ENCODE peak calls at places on chromosomes 5 and 9, in ten cellular contexts. One of them, this sample, is unnamed.

GRCh38 chr9:114484854-114485443 is 20.3 kb downstream of the WHRN start:
- DNase-seq in dorsolateral prefrontal cortex: no peak
- DNase-seq in GM12865: peak
- DNase-seq in bronchial epithelial cell: peak
- DNase-seq in upper lobe of left lung: no peak
- DNase-seq in heart right ventricle: no peak
- DNase-seq in AG10803: peak
- DNase-seq in tibial artery: no peak
- DNase-seq in astrocyte of the cerebellum: no peak
- DNase-seq in transverse colon: no peak
- DNase-seq in this sample: peak

GRCh38 chr5:71938886-71939285 is 168.4 kb upstream of the MAP1B start:
- DNase-seq in dorsolateral prefrontal cortex: no peak
- DNase-seq in GM12865: no peak
- DNase-seq in bronchial epithelial cell: peak
- DNase-seq in upper lobe of left lung: peak
- DNase-seq in heart right ventricle: no peak
- DNase-seq in AG10803: no peak
- DNase-seq in tibial artery: no peak
- DNase-seq in astrocyte of the cerebellum: no peak
- DNase-seq in transverse colon: peak
- DNase-seq in this sample: no peak

GRCh38 chr5:91269198-91269597 is 113.9 kb downstream of the ARRDC3 start:
- DNase-seq in dorsolateral prefrontal cortex: no peak
- DNase-seq in GM12865: peak
- DNase-seq in bronchial epithelial cell: no peak
- DNase-seq in upper lobe of left lung: no peak
- DNase-seq in heart right ventricle: no peak
- DNase-seq in AG10803: no peak
- DNase-seq in tibial artery: no peak
- DNase-seq in astrocyte of the cerebellum: no peak
- DNase-seq in transverse colon: no peak
- DNase-seq in this sample: no peak

GRCh38 chr9:114869845-114870244 is 60.5 kb downstream of the TNFSF8 start:
- DNase-seq in dorsolateral prefrontal cortex: no peak
- DNase-seq in GM12865: no peak
- DNase-seq in bronchial epithelial cell: no peak
- DNase-seq in upper lobe of left lung: peak
- DNase-seq in heart right ventricle: no peak
- DNase-seq in AG10803: no peak
- DNase-seq in tibial artery: no peak
- DNase-seq in astrocyte of the cerebellum: no peak
- DNase-seq in transverse colon: peak
- DNase-seq in this sample: no peak

GRCh38 chr5:54727874-54728273 is 210.3 kb downstream of the SNX18 start:
- DNase-seq in dorsolateral prefrontal cortex: no peak
- DNase-seq in GM12865: no peak
- DNase-seq in bronchial epithelial cell: no peak
- DNase-seq in upper lobe of left lung: no peak
- DNase-seq in heart right ventricle: no peak
- DNase-seq in AG10803: no peak
- DNase-seq in tibial artery: no peak
- DNase-seq in astrocyte of the cerebellum: no peak
- DNase-seq in transverse colon: no peak
- DNase-seq in this sample: no peak

GRCh38 chr9:37198034-37198718 is 77.8 kb downstream of the ZCCHC7 start:
- DNase-seq in dorsolateral prefrontal cortex: no peak
- DNase-seq in GM12865: no peak
- DNase-seq in bronchial epithelial cell: no peak
- DNase-seq in upper lobe of left lung: no peak
- DNase-seq in heart right ventricle: no peak
- DNase-seq in AG10803: no peak
- DNase-seq in tibial artery: no peak
- DNase-seq in astrocyte of the cerebellum: no peak
- DNase-seq in transverse colon: no peak
- DNase-seq in this sample: no peak

GRCh38 chr5:93576015-93576414 is 5.0 kb downstream of the NR2F1-AS1 start:
- DNase-seq in dorsolateral prefrontal cortex: no peak
- DNase-seq in GM12865: no peak
- DNase-seq in bronchial epithelial cell: no peak
- DNase-seq in upper lobe of left lung: no peak
- DNase-seq in heart right ventricle: no peak
- DNase-seq in AG10803: no peak
- DNase-seq in tibial artery: no peak
- DNase-seq in astrocyte of the cerebellum: no peak
- DNase-seq in transverse colon: no peak
- DNase-seq in this sample: no peak

GRCh38 chr5:93289915-93290314 is 291.1 kb downstream of the NR2F1-AS1 start:
- DNase-seq in dorsolateral prefrontal cortex: no peak
- DNase-seq in GM12865: no peak
- DNase-seq in bronchial epithelial cell: peak
- DNase-seq in upper lobe of left lung: no peak
- DNase-seq in heart right ventricle: no peak
- DNase-seq in AG10803: no peak
- DNase-seq in tibial artery: no peak
- DNase-seq in astrocyte of the cerebellum: no peak
- DNase-seq in transverse colon: no peak
- DNase-seq in this sample: no peak

GRCh38 chr9:125422853-125423252 is 161.2 kb downstream of the GAPVD1 start:
- DNase-seq in dorsolateral prefrontal cortex: no peak
- DNase-seq in GM12865: no peak
- DNase-seq in bronchial epithelial cell: no peak
- DNase-seq in upper lobe of left lung: no peak
- DNase-seq in heart right ventricle: no peak
- DNase-seq in AG10803: no peak
- DNase-seq in tibial artery: no peak
- DNase-seq in astrocyte of the cerebellum: no peak
- DNase-seq in transverse colon: no peak
- DNase-seq in this sample: no peak

GRCh38 chr5:34756781-34757624 is 82.0 kb upstream of the TTC23L start:
- DNase-seq in dorsolateral prefrontal cortex: no peak
- DNase-seq in GM12865: no peak
- DNase-seq in bronchial epithelial cell: no peak
- DNase-seq in upper lobe of left lung: no peak
- DNase-seq in heart right ventricle: no peak
- DNase-seq in AG10803: peak
- DNase-seq in tibial artery: no peak
- DNase-seq in astrocyte of the cerebellum: no peak
- DNase-seq in transverse colon: no peak
- DNase-seq in this sample: peak

GRCh38 chr9:124264812-124265211 is 7.1 kb downstream of the NEK6 start:
- DNase-seq in dorsolateral prefrontal cortex: no peak
- DNase-seq in GM12865: peak
- DNase-seq in bronchial epithelial cell: no peak
- DNase-seq in upper lobe of left lung: no peak
- DNase-seq in heart right ventricle: no peak
- DNase-seq in AG10803: peak
- DNase-seq in tibial artery: no peak
- DNase-seq in astrocyte of the cerebellum: no peak
- DNase-seq in transverse colon: peak
- DNase-seq in this sample: peak

GRCh38 chr9:124267271-124267807 is 9.6 kb downstream of the NEK6 start:
- DNase-seq in dorsolateral prefrontal cortex: peak
- DNase-seq in GM12865: no peak
- DNase-seq in bronchial epithelial cell: peak
- DNase-seq in upper lobe of left lung: peak
- DNase-seq in heart right ventricle: no peak
- DNase-seq in AG10803: peak
- DNase-seq in tibial artery: peak
- DNase-seq in astrocyte of the cerebellum: peak
- DNase-seq in transverse colon: peak
- DNase-seq in this sample: no peak

GRCh38 chr9:124268248-124268647 is 10.5 kb downstream of the NEK6 start:
- DNase-seq in dorsolateral prefrontal cortex: no peak
- DNase-seq in GM12865: no peak
- DNase-seq in bronchial epithelial cell: no peak
- DNase-seq in upper lobe of left lung: no peak
- DNase-seq in heart right ventricle: no peak
- DNase-seq in AG10803: no peak
- DNase-seq in tibial artery: no peak
- DNase-seq in astrocyte of the cerebellum: no peak
- DNase-seq in transverse colon: no peak
- DNase-seq in this sample: no peak

GRCh38 chr9:124266139-124266825 is 8.5 kb downstream of the NEK6 start:
- DNase-seq in dorsolateral prefrontal cortex: no peak
- DNase-seq in GM12865: no peak
- DNase-seq in bronchial epithelial cell: no peak
- DNase-seq in upper lobe of left lung: no peak
- DNase-seq in heart right ventricle: no peak
- DNase-seq in AG10803: no peak
- DNase-seq in tibial artery: no peak
- DNase-seq in astrocyte of the cerebellum: no peak
- DNase-seq in transverse colon: no peak
- DNase-seq in this sample: no peak

GRCh38 chr9:124266826-124267201 is 9.1 kb downstream of the NEK6 start:
- DNase-seq in dorsolateral prefrontal cortex: no peak
- DNase-seq in GM12865: no peak
- DNase-seq in bronchial epithelial cell: no peak
- DNase-seq in upper lobe of left lung: no peak
- DNase-seq in heart right ventricle: no peak
- DNase-seq in AG10803: no peak
- DNase-seq in tibial artery: no peak
- DNase-seq in astrocyte of the cerebellum: no peak
- DNase-seq in transverse colon: no peak
- DNase-seq in this sample: no peak
- H3K4me3 ChIP-seq in dorsolateral prefrontal cortex: no peak
- H3K4me3 ChIP-seq in GM12865: peak
- H3K4me3 ChIP-seq in bronchial epithelial cell: no peak
- H3K4me3 ChIP-seq in upper lobe of left lung: no peak
- H3K4me3 ChIP-seq in heart right ventricle: no peak
- H3K4me3 ChIP-seq in AG10803: peak
- H3K4me3 ChIP-seq in tibial artery: peak
- H3K4me3 ChIP-seq in astrocyte of the cerebellum: peak
- H3K4me3 ChIP-seq in transverse colon: no peak
- H3K4me3 ChIP-seq in this sample: no peak

GRCh38 chr9:81083062-81083461 is 606.3 kb downstream of the TLE1 start:
- DNase-seq in dorsolateral prefrontal cortex: no peak
- DNase-seq in GM12865: no peak
- DNase-seq in bronchial epithelial cell: no peak
- DNase-seq in upper lobe of left lung: no peak
- DNase-seq in heart right ventricle: no peak
- DNase-seq in AG10803: no peak
- DNase-seq in tibial artery: no peak
- DNase-seq in astrocyte of the cerebellum: no peak
- DNase-seq in transverse colon: no peak
- DNase-seq in this sample: no peak
- TF ChIP-seq CTCF in dorsolateral prefrontal cortex: no peak
- TF ChIP-seq CTCF in GM12865: no peak
- TF ChIP-seq CTCF in bronchial epithelial cell: no peak
- TF ChIP-seq CTCF in upper lobe of left lung: no peak
- TF ChIP-seq CTCF in heart right ventricle: no peak
- TF ChIP-seq CTCF in AG10803: peak
- TF ChIP-seq CTCF in tibial artery: no peak
- TF ChIP-seq CTCF in astrocyte of the cerebellum: peak
- TF ChIP-seq CTCF in transverse colon: no peak
- TF ChIP-seq CTCF in this sample: peak

DNA sequence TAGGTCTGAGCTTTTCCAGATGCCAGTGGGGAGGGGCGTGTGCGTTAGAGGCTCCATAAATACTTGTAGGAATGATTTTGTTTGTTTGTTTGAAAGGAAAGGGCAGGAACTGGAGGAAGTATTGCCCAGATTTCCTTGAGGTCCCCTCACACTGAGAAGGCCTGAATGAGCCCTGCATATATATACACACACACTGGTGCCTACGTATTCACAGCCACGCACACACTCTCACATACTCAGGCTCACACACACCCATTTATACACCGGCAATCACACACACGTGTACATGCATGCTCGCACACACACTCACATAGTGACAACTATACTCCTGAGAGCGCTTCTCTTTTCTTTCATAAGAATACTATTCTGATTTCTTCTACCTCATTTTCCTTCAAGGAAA is 1.1 kb upstream of the SLIT3 start:
- DNase-seq in dorsolateral prefrontal cortex: no peak
- DNase-seq in GM12865: no peak
- DNase-seq in bronchial epithelial cell: no peak
- DNase-seq in upper lobe of left lung: no peak
- DNase-seq in heart right ventricle: no peak
- DNase-seq in AG10803: no peak
- DNase-seq in tibial artery: no peak
- DNase-seq in astrocyte of the cerebellum: no peak
- DNase-seq in transverse colon: no peak
- DNase-seq in this sample: no peak
- H3K4me3 ChIP-seq in dorsolateral prefrontal cortex: no peak
- H3K4me3 ChIP-seq in GM12865: no peak
- H3K4me3 ChIP-seq in bronchial epithelial cell: no peak
- H3K4me3 ChIP-seq in upper lobe of left lung: no peak
- H3K4me3 ChIP-seq in heart right ventricle: no peak
- H3K4me3 ChIP-seq in AG10803: no peak
- H3K4me3 ChIP-seq in tibial artery: peak
- H3K4me3 ChIP-seq in astrocyte of the cerebellum: no peak
- H3K4me3 ChIP-seq in transverse colon: no peak
- H3K4me3 ChIP-seq in this sample: no peak

GRCh38 chr5:119270121-119270565 is 85.7 kb upstream of the TNFAIP8 start:
- DNase-seq in dorsolateral prefrontal cortex: no peak
- DNase-seq in GM12865: no peak
- DNase-seq in bronchial epithelial cell: peak
- DNase-seq in upper lobe of left lung: no peak
- DNase-seq in heart right ventricle: no peak
- DNase-seq in AG10803: no peak
- DNase-seq in tibial artery: no peak
- DNase-seq in astrocyte of the cerebellum: no peak
- DNase-seq in transverse colon: no peak
- DNase-seq in this sample: no peak

GRCh38 chr5:119268387-119269060 is 87.3 kb upstream of the TNFAIP8 start:
- DNase-seq in dorsolateral prefrontal cortex: peak
- DNase-seq in GM12865: peak
- DNase-seq in bronchial epithelial cell: peak
- DNase-seq in upper lobe of left lung: peak
- DNase-seq in heart right ventricle: peak
- DNase-seq in AG10803: peak
- DNase-seq in tibial artery: peak
- DNase-seq in astrocyte of the cerebellum: peak
- DNase-seq in transverse colon: peak
- DNase-seq in this sample: peak

GRCh38 chr5:119269061-119269579 is 86.7 kb upstream of the TNFAIP8 start:
- DNase-seq in dorsolateral prefrontal cortex: no peak
- DNase-seq in GM12865: peak
- DNase-seq in bronchial epithelial cell: peak
- DNase-seq in upper lobe of left lung: peak
- DNase-seq in heart right ventricle: peak
- DNase-seq in AG10803: no peak
- DNase-seq in tibial artery: peak
- DNase-seq in astrocyte of the cerebellum: no peak
- DNase-seq in transverse colon: peak
- DNase-seq in this sample: no peak

GRCh38 chr5:119270955-119271757 is 84.7 kb upstream of the TNFAIP8 start:
- DNase-seq in dorsolateral prefrontal cortex: no peak
- DNase-seq in GM12865: no peak
- DNase-seq in bronchial epithelial cell: no peak
- DNase-seq in upper lobe of left lung: no peak
- DNase-seq in heart right ventricle: no peak
- DNase-seq in AG10803: no peak
- DNase-seq in tibial artery: no peak
- DNase-seq in astrocyte of the cerebellum: no peak
- DNase-seq in transverse colon: no peak
- DNase-seq in this sample: no peak

DNA sequence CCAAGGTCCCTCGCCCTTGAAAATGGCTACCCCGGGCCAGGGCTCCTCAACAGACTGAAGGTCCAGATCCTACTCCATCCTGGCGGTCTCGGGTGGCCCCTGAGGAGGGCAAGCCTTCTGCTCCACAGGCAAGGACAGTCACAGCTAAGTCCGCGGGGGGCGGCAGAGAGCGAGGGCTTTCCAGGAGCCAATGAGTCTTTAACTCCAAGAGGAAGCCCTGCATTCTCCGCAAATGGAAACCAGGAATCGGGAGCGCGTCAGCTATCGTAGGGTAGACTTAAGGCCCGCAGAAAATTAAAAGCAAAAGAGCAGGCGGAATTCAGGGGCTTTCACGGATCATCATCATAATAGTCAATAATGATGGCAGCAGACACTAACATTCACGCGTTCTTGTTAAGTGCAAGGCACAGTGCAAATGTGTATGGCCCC is 87.8 kb upstream of the TNFAIP8 start:
- DNase-seq in dorsolateral prefrontal cortex: peak
- DNase-seq in GM12865: peak
- DNase-seq in bronchial epithelial cell: peak
- DNase-seq in upper lobe of left lung: peak
- DNase-seq in heart right ventricle: peak
- DNase-seq in AG10803: peak
- DNase-seq in tibial artery: peak
- DNase-seq in astrocyte of the cerebellum: peak
- DNase-seq in transverse colon: peak
- DNase-seq in this sample: peak
- TF ChIP-seq CTCF in dorsolateral prefrontal cortex: peak
- TF ChIP-seq CTCF in GM12865: peak
- TF ChIP-seq CTCF in bronchial epithelial cell: peak
- TF ChIP-seq CTCF in upper lobe of left lung: peak
- TF ChIP-seq CTCF in heart right ventricle: peak
- TF ChIP-seq CTCF in AG10803: peak
- TF ChIP-seq CTCF in tibial artery: peak
- TF ChIP-seq CTCF in astrocyte of the cerebellum: peak
- TF ChIP-seq CTCF in transverse colon: peak
- TF ChIP-seq CTCF in this sample: peak

This sample was measured in AG09309.